ENCODE peak calls at places on chromosomes 5 and 9, in nine cellular contexts. E is ascending aorta, H is vagina, Q is body of pancreas, R is pancreas, T is upper lobe of left lung, A is psoas muscle, B is MM.1S, F is ovary. N is an unnamed sample. For H3K36me3, the result is how much of the 10 kb centered on the place peaks cover.

GRCh38 chr5:178120661-178121357 is 7.5 kb downstream of the N4BP3 start:
- DNase-seq in E (no peak), H (no peak), Q (peak), R (peak), T (peak), A (peak), B (peak), F (peak), N (peak)

GRCh38 chr5:146296245-146296644 is 42.4 kb upstream of the POU4F3 start:
- DNase-seq in E (no peak), H (no peak), Q (no peak), R (no peak), T (no peak), A (no peak), B (no peak), F (no peak), N (no peak)

GRCh38 chr9:138099803-138100598 is 222.4 kb downstream of the CACNA1B start:
- DNase-seq in E (no peak), H (peak), Q (no peak), R (no peak), T (peak), A (no peak), B (no peak), F (no peak), N (no peak)

GRCh38 chr5:54753034-54753433 is 232.4 kb downstream of the ESM1 start:
- DNase-seq in E (no peak), H (no peak), Q (no peak), R (no peak), T (no peak), A (no peak), B (peak), F (no peak), N (no peak)

GRCh38 chr5:144467795-144468194 is 297.1 kb downstream of the KCTD16 start:
- DNase-seq in E (no peak), H (no peak), Q (peak), R (no peak), T (no peak), A (no peak), B (no peak), F (no peak), N (no peak)

GRCh38 chr9:97980918-97981827 is 2.0 kb upstream of the ANP32B start:
- DNase-seq in E (no peak), H (no peak), Q (no peak), R (no peak), T (no peak), A (peak), B (no peak), F (no peak), N (peak)

GRCh38 chr5:139232161-139232724 is 34.1 kb upstream of the SIL1 start:
- DNase-seq in E (no peak), H (no peak), Q (no peak), R (no peak), T (no peak), A (no peak), B (peak), F (no peak), N (no peak)

GRCh38 chr9:89408628-89409101 is 89.2 kb downstream of the SEMA4D start:
- DNase-seq in E (no peak), H (no peak), Q (no peak), R (no peak), T (no peak), A (no peak), B (peak), F (no peak), N (no peak)

GRCh38 chr9:38315085-38315595 is 77.4 kb upstream of the ALDH1B1 start:
- DNase-seq in E (no peak), H (peak), Q (no peak), R (no peak), T (no peak), A (no peak), B (no peak), F (no peak), N (no peak)

GRCh38 chr5:133456933-133457402 is 155.4 kb downstream of the FSTL4 start:
- DNase-seq in E (no peak), H (no peak), Q (no peak), R (no peak), T (no peak), A (no peak), B (no peak), F (no peak), N (peak)

GRCh38 chr9:129394011-129394919 is 216.2 kb upstream of the IER5L start:
- DNase-seq in E (no peak), H (no peak), Q (no peak), R (peak), T (no peak), A (peak), B (no peak), F (peak), N (peak)

DNA sequence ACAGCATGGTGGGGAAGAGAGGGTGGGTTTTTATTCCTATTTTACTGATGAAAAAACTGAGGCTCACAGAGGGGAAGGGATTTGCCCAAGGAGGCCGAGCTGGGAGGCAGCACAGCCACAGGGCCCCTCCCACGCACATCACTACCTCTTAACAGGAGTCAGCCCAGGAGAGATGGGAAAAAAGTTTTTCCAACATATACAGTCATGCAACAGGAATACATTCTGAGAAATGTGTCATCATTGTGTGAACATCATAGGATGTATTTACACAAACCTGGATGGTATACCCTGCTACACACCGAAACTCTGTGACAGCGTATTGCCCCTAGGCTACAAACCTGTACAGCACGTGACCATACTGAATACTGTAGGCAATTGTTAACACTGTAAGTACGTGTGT is 11.6 kb downstream of the TRAF1 start:
- DNase-seq in E (no peak), H (no peak), Q (no peak), R (no peak), T (no peak), A (no peak), B (no peak), F (no peak), N (no peak)
- H3K27ac ChIP-seq in E (peak), H (peak), Q (no peak), R (no peak), T (no peak), A (no peak), B (no peak), F (no peak), N (no peak)

GRCh38 chr5:3509290-3509689 is 86.3 kb upstream of the IRX1 start:
- DNase-seq in E (no peak), H (no peak), Q (no peak), R (no peak), T (no peak), A (no peak), B (no peak), F (no peak), N (no peak)
- TF ChIP-seq CTCF in E (no peak), H (no peak), Q (no peak), R (no peak), T (no peak), A (no peak), B (peak), F (no peak), N (no peak)

DNA sequence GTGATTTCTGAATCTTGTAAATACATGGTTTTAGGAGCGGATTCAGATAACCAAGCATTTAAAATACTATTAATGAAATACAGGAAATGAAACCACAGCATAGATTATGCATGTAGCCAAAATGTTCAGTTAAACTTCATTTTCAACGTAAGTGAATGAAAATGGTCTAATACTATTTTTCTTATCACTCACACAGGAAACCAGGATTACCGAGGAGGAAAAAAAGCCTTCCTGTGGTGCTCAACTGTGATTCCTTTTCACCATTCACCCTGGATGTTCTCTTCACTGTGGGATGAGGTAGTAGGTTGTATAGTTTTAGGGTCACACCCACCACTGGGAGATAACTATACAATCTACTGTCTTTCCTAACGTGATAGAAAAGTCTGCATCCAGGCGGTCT is 83.4 kb upstream of the ZNF169 start:
- DNase-seq in E (no peak), H (no peak), Q (no peak), R (no peak), T (no peak), A (no peak), B (no peak), F (no peak), N (no peak)
- H3K36me3 ChIP-seq in E (half or more), H (under half), Q (under half), R (under half), T (under half), A (half or more), B (under half), F (under half), N (under half)

GRCh38 chr9:95029251-95029650 is 288.3 kb downstream of the FANCC start:
- DNase-seq in E (no peak), H (no peak), Q (no peak), R (no peak), T (no peak), A (no peak), B (no peak), F (no peak), N (no peak)
- H3K27ac ChIP-seq in E (peak), H (peak), Q (peak), R (peak), T (peak), A (peak), B (no peak), F (no peak), N (peak)

GRCh38 chr5:108341866-108342265 is 40.0 kb downstream of the FBXL17 start:
- DNase-seq in E (no peak), H (no peak), Q (no peak), R (no peak), T (no peak), A (no peak), B (no peak), F (no peak), N (no peak)

GRCh38 chr5:108340131-108340530 is 41.8 kb downstream of the FBXL17 start:
- DNase-seq in E (no peak), H (no peak), Q (no peak), R (no peak), T (no peak), A (no peak), B (no peak), F (no peak), N (no peak)

GRCh38 chr5:108344103-108344822 is 37.6 kb downstream of the FBXL17 start:
- DNase-seq in E (no peak), H (no peak), Q (no peak), R (no peak), T (no peak), A (no peak), B (no peak), F (no peak), N (no peak)

GRCh38 chr5:108345541-108346171 is 36.2 kb downstream of the FBXL17 start:
- DNase-seq in E (no peak), H (no peak), Q (no peak), R (no peak), T (no peak), A (no peak), B (peak), F (no peak), N (no peak)
- TF ChIP-seq CTCF in E (peak), H (no peak), Q (peak), R (no peak), T (peak), A (peak), B (peak), F (no peak), N (no peak)

N was measured in uterus.